ENCODE peak calls at places on chromosome 16, in five cellular contexts. One of them, this sample, is unnamed.

GRCh38 chr16:35188288-35189155 is 1729.1 kb downstream of the TP53TG3F start:
- DNase-seq in naive thymus-derived CD4-positive, alpha-beta T cell: no peak
- DNase-seq in prostate gland: no peak
- DNase-seq in CD8-positive, alpha-beta memory T cell: no peak
- DNase-seq in adrenal gland: no peak
- DNase-seq in this sample: peak; percentile 90

GRCh38 chr16:83797013-83797412 is 10.8 kb upstream of the HSBP1 start:
- DNase-seq in naive thymus-derived CD4-positive, alpha-beta T cell: no peak
- DNase-seq in prostate gland: no peak
- DNase-seq in CD8-positive, alpha-beta memory T cell: no peak
- DNase-seq in adrenal gland: no peak
- DNase-seq in this sample: no peak

GRCh38 chr16:53664724-53665345 is 38.8 kb downstream of the RPGRIP1L start:
- DNase-seq in naive thymus-derived CD4-positive, alpha-beta T cell: no peak
- DNase-seq in prostate gland: no peak
- DNase-seq in CD8-positive, alpha-beta memory T cell: no peak
- DNase-seq in adrenal gland: no peak
- DNase-seq in this sample: no peak

GRCh38 chr16:19008245-19008644 is 24.5 kb downstream of the TMC7 start:
- DNase-seq in naive thymus-derived CD4-positive, alpha-beta T cell: no peak
- DNase-seq in prostate gland: no peak
- DNase-seq in CD8-positive, alpha-beta memory T cell: no peak
- DNase-seq in adrenal gland: no peak
- DNase-seq in this sample: no peak

GRCh38 chr16:81480856-81481821 is 36.5 kb downstream of the CMIP start:
- DNase-seq in naive thymus-derived CD4-positive, alpha-beta T cell: no peak
- DNase-seq in prostate gland: no peak
- DNase-seq in CD8-positive, alpha-beta memory T cell: no peak
- DNase-seq in adrenal gland: no peak
- DNase-seq in this sample: no peak

GRCh38 chr16:2773188-2773968 is 3.7 kb downstream of the ELOB start:
- DNase-seq in naive thymus-derived CD4-positive, alpha-beta T cell: no peak
- DNase-seq in prostate gland: no peak
- DNase-seq in CD8-positive, alpha-beta memory T cell: no peak
- DNase-seq in adrenal gland: no peak
- DNase-seq in this sample: no peak

GRCh38 chr16:82248677-82249076 is 78.7 kb upstream of the MPHOSPH6 start:
- DNase-seq in naive thymus-derived CD4-positive, alpha-beta T cell: no peak
- DNase-seq in prostate gland: no peak
- DNase-seq in CD8-positive, alpha-beta memory T cell: no peak
- DNase-seq in adrenal gland: no peak
- DNase-seq in this sample: no peak

GRCh38 chr16:9138021-9138680 is 46.7 kb downstream of the HAPSTR1 start:
- DNase-seq in naive thymus-derived CD4-positive, alpha-beta T cell: no peak
- DNase-seq in prostate gland: no peak
- DNase-seq in CD8-positive, alpha-beta memory T cell: no peak
- DNase-seq in adrenal gland: no peak
- DNase-seq in this sample: no peak

GRCh38 chr16:68230176-68230571 is 5.8 kb downstream of the ESRP2 start:
- DNase-seq in naive thymus-derived CD4-positive, alpha-beta T cell: no peak
- DNase-seq in prostate gland: no peak
- DNase-seq in CD8-positive, alpha-beta memory T cell: no peak
- DNase-seq in adrenal gland: no peak
- DNase-seq in this sample: no peak

GRCh38 chr16:12092347-12092882 is 115.9 kb downstream of the SNX29 start:
- DNase-seq in naive thymus-derived CD4-positive, alpha-beta T cell: no peak
- DNase-seq in prostate gland: no peak
- DNase-seq in CD8-positive, alpha-beta memory T cell: no peak
- DNase-seq in adrenal gland: no peak
- DNase-seq in this sample: no peak

GRCh38 chr16:73864868-73865267 is 431.7 kb upstream of the PSMD7 start:
- DNase-seq in naive thymus-derived CD4-positive, alpha-beta T cell: no peak
- DNase-seq in prostate gland: no peak
- DNase-seq in CD8-positive, alpha-beta memory T cell: no peak
- DNase-seq in adrenal gland: no peak
- DNase-seq in this sample: no peak

GRCh38 chr16:67301080-67301757 is 21.9 kb downstream of the PLEKHG4 start:
- DNase-seq in naive thymus-derived CD4-positive, alpha-beta T cell: no peak
- DNase-seq in prostate gland: peak; percentile 39
- DNase-seq in CD8-positive, alpha-beta memory T cell: no peak
- DNase-seq in adrenal gland: no peak
- DNase-seq in this sample: no peak

GRCh38 chr16:77433146-77433545 is 1.7 kb downstream of the ADAMTS18 start:
- DNase-seq in naive thymus-derived CD4-positive, alpha-beta T cell: no peak
- DNase-seq in prostate gland: no peak
- DNase-seq in CD8-positive, alpha-beta memory T cell: no peak
- DNase-seq in adrenal gland: no peak
- DNase-seq in this sample: no peak

GRCh38 chr16:57743886-57744645 is 8.5 kb downstream of the KATNB1 start:
- DNase-seq in naive thymus-derived CD4-positive, alpha-beta T cell: no peak
- DNase-seq in prostate gland: no peak
- DNase-seq in CD8-positive, alpha-beta memory T cell: no peak
- DNase-seq in adrenal gland: no peak
- DNase-seq in this sample: no peak

GRCh38 chr16:81482329-81483063 is 37.9 kb downstream of the CMIP start:
- DNase-seq in naive thymus-derived CD4-positive, alpha-beta T cell: no peak
- DNase-seq in prostate gland: no peak
- DNase-seq in CD8-positive, alpha-beta memory T cell: no peak
- DNase-seq in adrenal gland: no peak
- DNase-seq in this sample: no peak

GRCh38 chr16:15616068-15616467 is 26.9 kb downstream of the MARF1 start:
- DNase-seq in naive thymus-derived CD4-positive, alpha-beta T cell: no peak
- DNase-seq in prostate gland: no peak
- DNase-seq in CD8-positive, alpha-beta memory T cell: no peak
- DNase-seq in adrenal gland: no peak
- DNase-seq in this sample: no peak

GRCh38 chr16:23244122-23244521 is 58.0 kb upstream of the SCNN1B start:
- DNase-seq in naive thymus-derived CD4-positive, alpha-beta T cell: no peak
- DNase-seq in prostate gland: no peak
- DNase-seq in CD8-positive, alpha-beta memory T cell: no peak
- DNase-seq in adrenal gland: no peak
- DNase-seq in this sample: no peak

GRCh38 chr16:22353188-22353919 is 21.1 kb downstream of the CDR2 start:
- DNase-seq in naive thymus-derived CD4-positive, alpha-beta T cell: no peak
- DNase-seq in prostate gland: no peak
- DNase-seq in CD8-positive, alpha-beta memory T cell: no peak
- DNase-seq in adrenal gland: no peak
- DNase-seq in this sample: no peak

GRCh38 chr16:49857423-49858181 is 1.7 kb upstream of the ZNF423 start:
- DNase-seq in naive thymus-derived CD4-positive, alpha-beta T cell: peak; percentile 16
- DNase-seq in prostate gland: no peak
- DNase-seq in CD8-positive, alpha-beta memory T cell: no peak
- DNase-seq in adrenal gland: peak; percentile 55
- DNase-seq in this sample: no peak

GRCh38 chr16:53855056-53855455 is 151.1 kb downstream of the FTO start:
- DNase-seq in naive thymus-derived CD4-positive, alpha-beta T cell: no peak
- DNase-seq in prostate gland: no peak
- DNase-seq in CD8-positive, alpha-beta memory T cell: no peak
- DNase-seq in adrenal gland: no peak
- DNase-seq in this sample: no peak

GRCh38 chr16:66580605-66581209 is 1.4 kb downstream of the CMTM2 start:
- DNase-seq in naive thymus-derived CD4-positive, alpha-beta T cell: no peak
- DNase-seq in prostate gland: no peak
- DNase-seq in CD8-positive, alpha-beta memory T cell: no peak
- DNase-seq in adrenal gland: no peak
- DNase-seq in this sample: peak; percentile 34

DNA sequence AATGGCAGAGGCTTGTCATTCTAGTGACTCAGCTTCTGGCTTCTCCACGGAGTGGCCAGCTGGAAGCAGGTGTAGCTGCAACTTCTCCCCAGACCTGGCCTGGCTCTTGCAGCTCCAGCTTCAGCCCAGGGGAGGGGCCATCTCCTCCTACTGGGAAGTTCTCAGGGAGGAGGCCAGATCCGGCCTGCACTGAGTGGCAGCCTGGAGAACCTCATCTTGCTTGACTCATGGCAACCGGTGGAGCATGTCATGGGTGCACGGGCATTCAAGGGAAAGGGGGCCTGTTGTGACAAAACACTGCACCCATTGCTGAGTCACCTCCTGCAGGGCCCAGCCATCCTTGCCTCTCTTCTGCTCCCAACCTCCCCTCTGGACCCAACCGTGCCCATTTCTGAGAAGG is 273.9 kb upstream of the MAF start:
- DNase-seq in naive thymus-derived CD4-positive, alpha-beta T cell: no peak
- DNase-seq in prostate gland: no peak
- DNase-seq in CD8-positive, alpha-beta memory T cell: no peak
- DNase-seq in adrenal gland: no peak
- DNase-seq in this sample: no peak
- H3K36me3 ChIP-seq in naive thymus-derived CD4-positive, alpha-beta T cell: no peaks in the 10 kb centered on the region
- H3K36me3 ChIP-seq in prostate gland: no peaks in the 10 kb centered on the region
- H3K36me3 ChIP-seq in CD8-positive, alpha-beta memory T cell: no peaks in the 10 kb centered on the region
- H3K36me3 ChIP-seq in adrenal gland: no peaks in the 10 kb centered on the region
- H3K36me3 ChIP-seq in this sample: no peaks in the 10 kb centered on the region

GRCh38 chr16:27520982-27521673 is 28.6 kb downstream of the GTF3C1 start:
- DNase-seq in naive thymus-derived CD4-positive, alpha-beta T cell: no peak
- DNase-seq in prostate gland: no peak
- DNase-seq in CD8-positive, alpha-beta memory T cell: no peak
- DNase-seq in adrenal gland: peak; percentile 24
- DNase-seq in this sample: no peak

GRCh38 chr16:27516360-27516759 is 33.4 kb downstream of the GTF3C1 start:
- DNase-seq in naive thymus-derived CD4-positive, alpha-beta T cell: no peak
- DNase-seq in prostate gland: no peak
- DNase-seq in CD8-positive, alpha-beta memory T cell: no peak
- DNase-seq in adrenal gland: no peak
- DNase-seq in this sample: no peak

GRCh38 chr16:27518226-27518625 is 31.5 kb downstream of the GTF3C1 start:
- DNase-seq in naive thymus-derived CD4-positive, alpha-beta T cell: no peak
- DNase-seq in prostate gland: peak; percentile 63
- DNase-seq in CD8-positive, alpha-beta memory T cell: no peak
- DNase-seq in adrenal gland: no peak
- DNase-seq in this sample: no peak

GRCh38 chr16:27526169-27526568 is 23.5 kb downstream of the GTF3C1 start:
- DNase-seq in naive thymus-derived CD4-positive, alpha-beta T cell: no peak
- DNase-seq in prostate gland: no peak
- DNase-seq in CD8-positive, alpha-beta memory T cell: no peak
- DNase-seq in adrenal gland: no peak
- DNase-seq in this sample: no peak

GRCh38 chr16:27522173-27522707 is 27.5 kb downstream of the GTF3C1 start:
- DNase-seq in naive thymus-derived CD4-positive, alpha-beta T cell: no peak
- DNase-seq in prostate gland: no peak
- DNase-seq in CD8-positive, alpha-beta memory T cell: no peak
- DNase-seq in adrenal gland: no peak
- DNase-seq in this sample: no peak
- H3K36me3 ChIP-seq in naive thymus-derived CD4-positive, alpha-beta T cell: peaks cover 9% of the 10 kb centered on the region
- H3K36me3 ChIP-seq in prostate gland: no peaks in the 10 kb centered on the region
- H3K36me3 ChIP-seq in CD8-positive, alpha-beta memory T cell: peaks cover 24% of the 10 kb centered on the region
- H3K36me3 ChIP-seq in adrenal gland: no peaks in the 10 kb centered on the region
- H3K36me3 ChIP-seq in this sample: peaks cover 60% of the 10 kb centered on the region

DNA sequence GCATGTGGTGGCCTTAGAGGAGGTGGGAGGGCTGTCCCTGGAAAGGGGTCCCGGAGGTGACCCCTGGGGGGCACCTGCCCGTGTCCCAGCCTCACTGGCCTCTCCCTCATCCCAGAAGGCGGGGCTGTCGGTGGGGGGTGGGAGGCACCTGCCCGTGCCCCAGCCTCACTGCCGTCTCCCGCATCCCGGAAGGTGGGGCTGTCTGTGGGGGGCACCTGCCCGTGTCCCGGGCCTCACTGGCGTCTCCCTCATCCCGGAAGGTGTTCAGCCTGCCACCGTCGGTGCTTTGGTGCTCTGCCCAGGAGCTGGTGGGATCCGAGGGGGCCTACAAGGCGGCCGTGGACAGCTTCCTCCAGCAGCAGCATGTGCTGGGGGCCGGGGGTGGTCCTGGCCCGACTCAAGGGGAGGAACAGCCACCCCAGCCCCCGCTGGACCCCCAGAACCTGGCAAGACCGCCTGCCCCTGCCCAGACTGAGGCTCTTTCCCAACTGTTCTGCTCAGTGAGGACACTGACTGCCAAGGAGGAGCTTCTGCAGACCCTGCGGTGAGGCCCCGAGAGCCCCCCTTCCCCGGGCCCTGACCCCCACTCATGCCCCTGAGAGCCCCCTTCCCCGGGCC is 6.2 kb downstream of the CTU2 start:
- DNase-seq in naive thymus-derived CD4-positive, alpha-beta T cell: no peak
- DNase-seq in prostate gland: no peak
- DNase-seq in CD8-positive, alpha-beta memory T cell: no peak
- DNase-seq in adrenal gland: no peak
- DNase-seq in this sample: no peak
- H3K36me3 ChIP-seq in naive thymus-derived CD4-positive, alpha-beta T cell: peaks cover 4% of the 10 kb centered on the region
- H3K36me3 ChIP-seq in prostate gland: peaks cover 30% of the 10 kb centered on the region
- H3K36me3 ChIP-seq in CD8-positive, alpha-beta memory T cell: peaks cover 16% of the 10 kb centered on the region
- H3K36me3 ChIP-seq in adrenal gland: no peaks in the 10 kb centered on the region
- H3K36me3 ChIP-seq in this sample: peaks cover 51% of the 10 kb centered on the region

GRCh38 chr16:31128711-31129567 is 6.6 kb downstream of the PRSS8 start:
- DNase-seq in naive thymus-derived CD4-positive, alpha-beta T cell: no peak
- DNase-seq in prostate gland: no peak
- DNase-seq in CD8-positive, alpha-beta memory T cell: no peak
- DNase-seq in adrenal gland: peak; percentile 31
- DNase-seq in this sample: no peak
- H3K36me3 ChIP-seq in naive thymus-derived CD4-positive, alpha-beta T cell: peaks cover 13% of the 10 kb centered on the region
- H3K36me3 ChIP-seq in prostate gland: no peaks in the 10 kb centered on the region
- H3K36me3 ChIP-seq in CD8-positive, alpha-beta memory T cell: peaks cover 5% of the 10 kb centered on the region
- H3K36me3 ChIP-seq in adrenal gland: no peaks in the 10 kb centered on the region
- H3K36me3 ChIP-seq in this sample: peaks cover 90% of the 10 kb centered on the region

GRCh38 chr16:89898201-89898967 is 20.3 kb upstream of the MC1R start:
- DNase-seq in naive thymus-derived CD4-positive, alpha-beta T cell: no peak
- DNase-seq in prostate gland: no peak
- DNase-seq in CD8-positive, alpha-beta memory T cell: no peak
- DNase-seq in adrenal gland: no peak
- DNase-seq in this sample: no peak
- H3K36me3 ChIP-seq in naive thymus-derived CD4-positive, alpha-beta T cell: peaks cover 26% of the 10 kb centered on the region
- H3K36me3 ChIP-seq in prostate gland: peaks cover 31% of the 10 kb centered on the region
- H3K36me3 ChIP-seq in CD8-positive, alpha-beta memory T cell: peaks cover 45% of the 10 kb centered on the region
- H3K36me3 ChIP-seq in adrenal gland: no peaks in the 10 kb centered on the region
- H3K36me3 ChIP-seq in this sample: peaks cover 89% of the 10 kb centered on the region

GRCh38 chr16:87955302-87956168 is 4.3 kb downstream of the BANP start:
- DNase-seq in naive thymus-derived CD4-positive, alpha-beta T cell: no peak
- DNase-seq in prostate gland: no peak
- DNase-seq in CD8-positive, alpha-beta memory T cell: no peak
- DNase-seq in adrenal gland: no peak
- DNase-seq in this sample: no peak
- H3K36me3 ChIP-seq in naive thymus-derived CD4-positive, alpha-beta T cell: no peaks in the 10 kb centered on the region
- H3K36me3 ChIP-seq in prostate gland: no peaks in the 10 kb centered on the region
- H3K36me3 ChIP-seq in CD8-positive, alpha-beta memory T cell: no peaks in the 10 kb centered on the region
- H3K36me3 ChIP-seq in adrenal gland: no peaks in the 10 kb centered on the region
- H3K36me3 ChIP-seq in this sample: no peaks in the 10 kb centered on the region